ENCODE peak calls at places on chromosomes 13 and 19, in ten cellular contexts. C, X, V, R, S, I, Q, Y, Z and D are unnamed samples.

GRCh38 chr13:20525144-20525600 is 485 bp downstream of the CRYL1 start:
- DNase-seq in C (peak; percentile 57), X (peak; percentile 66), V (no peak), R (peak; percentile 41), S (peak; percentile 25), I (no peak), Q (no peak), Y (peak; percentile 77), Z (peak; percentile 17), D (peak; percentile 20)

GRCh38 chr19:48170817-48171347 is 402 bp downstream of the ZSWIM9 start:
- DNase-seq in C (no peak), X (no peak), V (no peak), R (no peak), S (no peak), I (peak; percentile 64), Q (no peak), Y (no peak), Z (no peak), D (no peak)

GRCh38 chr13:29756506-29756905 is 93.9 kb downstream of the UBL3 start:
- DNase-seq in C (no peak), X (no peak), V (no peak), R (no peak), S (no peak), I (no peak), Q (no peak), Y (no peak), Z (no peak), D (no peak)

GRCh38 chr19:4742717-4743646 is 19.3 kb upstream of the DPP9 start:
- DNase-seq in C (no peak), X (no peak), V (no peak), R (no peak), S (no peak), I (peak; percentile 82), Q (no peak), Y (peak; percentile 69), Z (no peak), D (no peak)

GRCh38 chr13:26616126-26616525 is 58.6 kb downstream of the WASF3 start:
- DNase-seq in C (no peak), X (no peak), V (no peak), R (no peak), S (no peak), I (no peak), Q (no peak), Y (no peak), Z (no peak), D (no peak)

GRCh38 chr13:99151516-99151915 is 49.1 kb upstream of the UBAC2 start:
- DNase-seq in C (no peak), X (no peak), V (no peak), R (no peak), S (no peak), I (no peak), Q (peak; percentile 50), Y (no peak), Z (peak; percentile 48), D (no peak)

GRCh38 chr19:29665215-29665825 is at the start of gene PLEKHF1:
- DNase-seq in C (peak; percentile 94), X (peak; percentile 91), V (peak; percentile 96), R (peak; percentile 94), S (peak; percentile 79), I (peak; percentile 98), Q (peak; percentile 98), Y (peak; percentile 96), Z (peak; percentile 97), D (peak; percentile 91)

GRCh38 chr19:54620464-54620863 is 9.8 kb upstream of the LILRB1 start:
- DNase-seq in C (no peak), X (no peak), V (peak; percentile 60), R (no peak), S (no peak), I (no peak), Q (no peak), Y (no peak), Z (no peak), D (no peak)

GRCh38 chr13:47598340-47598911 is 402.6 kb downstream of the SUCLA2 start:
- DNase-seq in C (no peak), X (no peak), V (no peak), R (no peak), S (no peak), I (peak; percentile 7), Q (no peak), Y (no peak), Z (no peak), D (no peak)

GRCh38 chr13:98253526-98253925 is 76.5 kb upstream of the RNF113B start:
- DNase-seq in C (no peak), X (no peak), V (no peak), R (no peak), S (no peak), I (no peak), Q (no peak), Y (no peak), Z (no peak), D (no peak)

GRCh38 chr19:33819875-33820781 is 23.5 kb downstream of the KCTD15 start:
- DNase-seq in C (peak; percentile 82), X (peak; percentile 92), V (no peak), R (peak; percentile 88), S (peak; percentile 54), I (peak; percentile 36), Q (peak; percentile 93), Y (peak; percentile 89), Z (peak; percentile 85), D (peak; percentile 73)

GRCh38 chr19:16449330-16449961 is 22.3 kb downstream of the EPS15L1 start:
- DNase-seq in C (no peak), X (no peak), V (no peak), R (no peak), S (no peak), I (no peak), Q (no peak), Y (no peak), Z (no peak), D (no peak)

GRCh38 chr13:111239754-111240670 is 80.4 kb upstream of the TEX29 start:
- DNase-seq in C (no peak), X (no peak), V (peak; percentile 68), R (no peak), S (no peak), I (no peak), Q (no peak), Y (peak; percentile 29), Z (no peak), D (no peak)

GRCh38 chr19:55553217-55554182 is 8.2 kb upstream of the SBK3 start:
- DNase-seq in C (no peak), X (no peak), V (no peak), R (no peak), S (no peak), I (no peak), Q (no peak), Y (no peak), Z (no peak), D (no peak)

GRCh38 chr19:7287716-7288115 is 6.5 kb downstream of the INSR start:
- DNase-seq in C (no peak), X (no peak), V (no peak), R (no peak), S (no peak), I (no peak), Q (no peak), Y (no peak), Z (no peak), D (no peak)
- TF ChIP-seq EP300 in C (no peak), X (no peak), V (no peak), R (no peak), S (no peak), I (no peak), Q (no peak), Y (no peak), Z (no peak), D (no peak)

GRCh38 chr19:18922228-18922985 is 2.9 kb downstream of the DDX49 start:
- DNase-seq in C (no peak), X (peak; percentile 60), V (no peak), R (no peak), S (no peak), I (no peak), Q (no peak), Y (no peak), Z (no peak), D (no peak)

GRCh38 chr19:18920400-18920799 is 885 bp downstream of the DDX49 start:
- DNase-seq in C (no peak), X (no peak), V (no peak), R (no peak), S (no peak), I (no peak), Q (no peak), Y (no peak), Z (no peak), D (no peak)

GRCh38 chr19:18919086-18919894 is at the start of the genes COPE and DDX49:
- DNase-seq in C (peak; percentile 97), X (peak; percentile 99), V (peak; percentile 100), R (peak; percentile 97), S (peak; percentile 99), I (peak; percentile 98), Q (peak; percentile 97), Y (peak; percentile 97), Z (peak; percentile 97), D (peak; percentile 98)

GRCh38 chr19:18919895-18920204 is 335 bp downstream of the DDX49 start:
- DNase-seq in C (no peak), X (no peak), V (no peak), R (no peak), S (no peak), I (no peak), Q (no peak), Y (no peak), Z (no peak), D (no peak)

GRCh38 chr19:18921593-18921992 is 2.1 kb downstream of the DDX49 start:
- DNase-seq in C (no peak), X (peak; percentile 62), V (no peak), R (no peak), S (no peak), I (no peak), Q (no peak), Y (no peak), Z (no peak), D (no peak)
- TF ChIP-seq EP300 in C (no peak), X (no peak), V (no peak), R (no peak), S (no peak), I (no peak), Q (no peak), Y (no peak), Z (no peak), D (no peak)

GRCh38 chr19:12774588-12775555 is at the start of gene HOOK2:
- DNase-seq in C (peak; percentile 97), X (peak; percentile 93), V (no peak), R (peak; percentile 99), S (peak; percentile 19), I (no peak), Q (no peak), Y (peak; percentile 93), Z (peak; percentile 71), D (peak; percentile 38)
- TF ChIP-seq EP300 in C (no peak), X (no peak), V (no peak), R (no peak), S (no peak), I (no peak), Q (no peak), Y (no peak), Z (no peak), D (no peak)

GRCh38 chr19:43439183-43440063 is 24.7 kb downstream of the TEX101 start:
- DNase-seq in C (no peak), X (no peak), V (no peak), R (no peak), S (no peak), I (no peak), Q (peak; percentile 72), Y (no peak), Z (no peak), D (no peak)
- TF ChIP-seq EP300 in C (no peak), X (no peak), V (no peak), R (no peak), S (no peak), I (no peak), Q (no peak), Y (no peak), Z (no peak), D (no peak)